ENCODE peak calls at places on chromosomes 3 and 15, in nine cellular contexts. O is CD8-positive, alpha-beta memory T cell; T is ascending aorta; Q is aorta; A is tibial nerve; I is endodermal cell; N is hepatocyte; W is gastrocnemius medialis; Y is neural progenitor cell. F is an unnamed sample.

GRCh38 chr3:180743813-180744212 is 64.5 kb upstream of the CCDC39 start:
- DNase-seq in I (no peak), N (no peak), T (no peak), Q (no peak), O (no peak), Y (no peak), W (no peak), A (no peak), F (no peak)

GRCh38 chr3:30324587-30324986 is 281.8 kb upstream of the TGFBR2 start:
- DNase-seq in N (peak; percentile 50), I (no peak), Q (no peak), Y (no peak), O (no peak), A (no peak), W (no peak), T (no peak), F (no peak)

GRCh38 chr3:14434105-14434504 is 31.7 kb downstream of the SLC6A6 start:
- DNase-seq in Q (no peak), N (no peak), Y (no peak), A (no peak), O (no peak), W (peak; percentile 82), T (no peak), I (no peak), F (no peak)

GRCh38 chr3:128845119-128845518 is 34.3 kb upstream of the ACAD9 start:
- DNase-seq in Q (no peak), I (peak; percentile 86), O (no peak), N (no peak), W (no peak), Y (peak; percentile 47), T (no peak), A (no peak), F (no peak)

GRCh38 chr15:34849364-34849959 is 54.1 kb upstream of the ACTC1 start:
- DNase-seq in A (no peak), N (no peak), O (no peak), T (no peak), Q (no peak), Y (no peak), W (no peak), I (no peak), F (no peak)

GRCh38 chr3:184525337-184526157 is 36.0 kb upstream of the EPHB3 start:
- DNase-seq in A (no peak), Y (peak; percentile 65), N (peak; percentile 36), O (no peak), Q (no peak), W (no peak), I (peak; percentile 91), T (no peak), F (no peak)

GRCh38 chr15:78243491-78243941 is 9.2 kb upstream of the ACSBG1 start:
- DNase-seq in T (no peak), Y (peak; percentile 56), Q (peak; percentile 74), W (no peak), O (no peak), A (peak; percentile 15), I (peak; percentile 90), N (no peak), F (peak; percentile 41)

GRCh38 chr15:95604634-95605036 is 725.9 kb upstream of the NR2F2 start:
- DNase-seq in W (no peak), T (no peak), I (no peak), Y (no peak), Q (no peak), A (no peak), O (no peak), N (peak; percentile 44), F (no peak)

GRCh38 chr15:83132861-83133523 is 25.5 kb downstream of the TM6SF1 start:
- DNase-seq in O (no peak), N (no peak), W (no peak), Y (no peak), T (no peak), I (no peak), A (no peak), Q (no peak), F (no peak)

GRCh38 chr3:13947912-13948311 is 68.0 kb upstream of the WNT7A start:
- DNase-seq in Y (peak; percentile 45), Q (no peak), A (no peak), N (no peak), O (no peak), T (no peak), W (no peak), I (peak; percentile 81), F (no peak)

GRCh38 chr3:36650271-36650671 is 114.1 kb downstream of the DCLK3 start:
- DNase-seq in I (no peak), N (no peak), W (no peak), O (no peak), T (no peak), Y (no peak), Q (no peak), A (no peak), F (no peak)

GRCh38 chr3:124780767-124781485 is 50.7 kb downstream of the UMPS start:
- DNase-seq in Y (peak; percentile 69), Q (peak; percentile 89), T (peak; percentile 46), W (peak; percentile 96), A (peak; percentile 60), N (peak; percentile 46), I (peak; percentile 71), O (no peak), F (peak; percentile 83)

GRCh38 chr3:33202581-33203457 is 15.8 kb downstream of the SUSD5 start:
- DNase-seq in Y (peak; percentile 8), N (peak; percentile 48), T (no peak), W (no peak), I (no peak), Q (no peak), O (no peak), A (no peak), F (no peak)

GRCh38 chr3:62632510-62633294 is 242.5 kb downstream of the CADPS start:
- DNase-seq in T (no peak), Y (peak; percentile 28), A (no peak), Q (no peak), I (no peak), N (peak; percentile 6), O (no peak), W (no peak), F (no peak)

GRCh38 chr3:9110802-9111201 is 138.6 kb downstream of the SRGAP3 start:
- DNase-seq in Q (no peak), A (no peak), I (no peak), O (no peak), W (no peak), T (no peak), Y (no peak), N (no peak), F (no peak)

DNA sequence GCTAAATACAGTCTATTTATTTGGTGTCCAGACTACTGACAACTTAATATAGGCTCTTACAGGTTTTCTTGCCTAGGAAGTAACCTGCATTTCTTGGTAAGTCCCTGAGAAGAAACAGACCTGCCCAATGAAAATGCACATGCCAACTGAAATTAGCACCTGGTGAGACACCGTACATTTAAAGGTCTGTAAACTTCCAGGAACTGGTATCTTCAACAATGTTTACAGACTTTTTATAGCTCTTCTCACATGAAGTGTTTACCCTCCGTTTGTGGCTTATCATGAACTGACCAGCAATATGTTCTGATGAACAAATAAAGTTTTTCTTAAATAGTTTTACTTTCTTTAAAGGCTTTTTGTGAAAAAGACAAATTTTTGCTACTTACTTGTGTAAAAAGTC is 93.3 kb downstream of the PCCB start:
- DNase-seq in N (peak; percentile 45), W (no peak), T (no peak), Q (no peak), I (no peak), O (no peak), A (no peak), Y (no peak), F (no peak)
- H3K4me3 ChIP-seq in N (no peak overlapping the region), W (no peak overlapping the region), T (no peak overlapping the region), Q (no peak overlapping the region), I (no peak overlapping the region), O (no peak overlapping the region), A (no peak overlapping the region), Y (no peak overlapping the region), F (no peak overlapping the region)

DNA sequence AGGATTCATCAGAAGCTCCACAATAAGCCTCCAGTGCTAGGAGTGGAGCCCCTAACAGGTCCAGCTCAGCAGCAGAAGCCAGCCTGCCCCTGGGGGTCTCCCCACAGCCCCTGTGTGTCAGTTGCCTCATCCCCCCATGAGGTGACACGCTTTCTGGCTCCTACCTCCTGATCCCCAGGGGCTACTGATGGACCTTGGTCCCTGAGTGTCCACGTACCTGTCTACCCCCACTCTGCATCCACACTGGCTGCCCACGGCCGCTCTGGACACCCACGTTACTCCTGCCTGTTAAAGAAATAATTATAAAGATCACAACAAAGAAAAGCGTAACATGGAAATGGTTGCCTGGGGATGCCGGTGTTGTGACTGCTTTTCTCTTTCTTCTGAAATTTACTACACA is 143.1 kb downstream of the CHSY1 start:
- DNase-seq in I (no peak), Q (peak; percentile 56), T (no peak), O (no peak), Y (no peak), N (no peak), A (no peak), W (no peak), F (no peak)
- H3K4me1 ChIP-seq in I (no peaks in the 10 kb centered on the region), Q (no peaks in the 10 kb centered on the region), T (no peaks in the 10 kb centered on the region), O (no peaks in the 10 kb centered on the region), Y (peaks cover 11% of the 10 kb centered on the region), N (peaks cover 4% of the 10 kb centered on the region), A (no peaks in the 10 kb centered on the region), W (no peaks in the 10 kb centered on the region), F (no peaks in the 10 kb centered on the region)

GRCh38 chr15:84645496-84645895 is 8.6 kb downstream of the WDR73 start:
- DNase-seq in Q (peak; percentile 67), W (no peak), T (no peak), O (no peak), A (no peak), N (no peak), I (no peak), Y (no peak), F (no peak)

GRCh38 chr15:84647726-84648125 is 6.4 kb downstream of the WDR73 start:
- DNase-seq in I (no peak), Y (no peak), T (no peak), A (no peak), O (no peak), Q (no peak), W (no peak), N (no peak), F (no peak)

GRCh38 chr15:84645997-84646396 is 8.1 kb downstream of the WDR73 start:
- DNase-seq in O (no peak), W (no peak), T (no peak), Q (peak; percentile 57), I (no peak), N (no peak), Y (no peak), A (no peak), F (no peak)

GRCh38 chr15:84648539-84648938 is 5.5 kb downstream of the WDR73 start:
- DNase-seq in I (no peak), O (no peak), W (peak; percentile 61), Q (no peak), Y (no peak), A (no peak), N (no peak), T (no peak), F (peak; percentile 56)

GRCh38 chr15:84643838-84644237 is 10.2 kb downstream of the WDR73 start:
- DNase-seq in W (no peak), A (no peak), Y (no peak), N (no peak), O (no peak), I (no peak), Q (no peak), T (no peak), F (no peak)
- H3K36me3 ChIP-seq in W (no peaks in the 10 kb centered on the region), A (peaks cover 9% of the 10 kb centered on the region), Y (no peaks in the 10 kb centered on the region), N (no peaks in the 10 kb centered on the region), O (peaks cover 57% of the 10 kb centered on the region), I (peaks cover 84% of the 10 kb centered on the region), Q (peaks cover 13% of the 10 kb centered on the region), T (peaks cover 94% of the 10 kb centered on the region), F (peaks cover 70% of the 10 kb centered on the region)

DNA sequence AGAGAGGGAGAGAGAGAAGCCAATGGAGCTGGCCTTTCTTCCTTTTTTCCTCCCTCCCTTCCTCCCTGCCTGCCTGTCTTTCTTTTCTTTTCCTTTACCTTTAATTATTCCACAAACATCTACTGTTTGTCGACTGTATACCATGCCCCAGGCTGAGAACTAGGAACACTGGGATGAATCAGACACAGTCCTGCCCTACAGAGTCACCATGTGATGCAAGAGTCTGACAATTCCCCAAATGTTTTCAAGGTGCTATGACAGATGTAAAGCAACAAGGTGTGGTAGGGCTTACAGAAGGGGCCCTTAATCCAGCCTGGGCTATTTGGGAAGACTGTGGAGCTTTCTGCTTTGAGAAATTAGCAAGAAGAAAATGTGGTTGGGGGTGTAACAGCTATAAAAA is 4.0 kb upstream of the SPSB4 start:
- DNase-seq in O (no peak), A (no peak), W (no peak), T (no peak), Y (no peak), I (no peak), N (no peak), Q (no peak), F (no peak)
- H3K4me3 ChIP-seq in O (no peak overlapping the region), A (no peak overlapping the region), W (no peak overlapping the region), T (no peak overlapping the region), Y (no peak overlapping the region), I (no peak overlapping the region), N (no peak overlapping the region), Q (no peak overlapping the region), F (no peak overlapping the region)

F was measured in heart right ventricle.